ENCODE peak calls at places on chromosomes 3 and 15, in four cellular contexts. J, M, B and C are unnamed samples.
A peak's percentile ranks its signal among the peaks of the same experiment; 100 is the strongest.

GRCh38 chr3:123862152-123862551 is 22.0 kb downstream of the MYLK start:
- DNase-seq in B (no peak), J (no peak), M (no peak), C (no peak)

GRCh38 chr3:11477286-11477935 is 166.3 kb downstream of the VGLL4 start:
- DNase-seq in J (peak; percentile 65), M (peak; percentile 56), B (no peak), C (no peak)

GRCh38 chr3:196604548-196604947 is 34.9 kb upstream of the NRROS start:
- DNase-seq in M (no peak), J (no peak), B (peak; percentile 73), C (peak; percentile 83)

GRCh38 chr15:31905054-31905453 is 125.3 kb upstream of the CHRNA7 start:
- DNase-seq in B (no peak), M (no peak), J (peak; percentile 6), C (no peak)

GRCh38 chr15:84685304-84685703 is 27.3 kb upstream of the NMB start:
- DNase-seq in B (no peak), M (no peak), J (peak; percentile 22), C (no peak)

GRCh38 chr15:101170568-101171350 is 81.1 kb downstream of the CHSY1 start:
- DNase-seq in M (peak; percentile 70), B (no peak), J (no peak), C (no peak)

GRCh38 chr3:150871192-150871591 is 34.0 kb downstream of the MINDY4B start:
- DNase-seq in B (no peak), M (no peak), J (peak; percentile 36), C (no peak)

GRCh38 chr3:49649576-49649975 is 24.6 kb upstream of the APEH start:
- DNase-seq in J (no peak), B (no peak), M (no peak), C (no peak)

GRCh38 chr3:71484047-71484446 is 99.5 kb downstream of the FOXP1 start:
- DNase-seq in J (no peak), B (no peak), M (no peak), C (no peak)

GRCh38 chr3:12627371-12627770 is 36.5 kb downstream of the RAF1 start:
- DNase-seq in M (no peak), J (no peak), B (no peak), C (no peak)

GRCh38 chr3:123036352-123037014 is 8.9 kb upstream of the SEMA5B start:
- DNase-seq in J (peak; percentile 20), B (no peak), M (no peak), C (no peak)

GRCh38 chr15:63941698-63942465 is 104.4 kb downstream of the DAPK2 start:
- DNase-seq in B (no peak), J (no peak), M (no peak), C (no peak)

GRCh38 chr3:25582242-25582641 is 82.5 kb downstream of the TOP2B start:
- DNase-seq in M (no peak), J (peak; percentile 58), B (no peak), C (no peak)

GRCh38 chr15:90930861-90931629 is 1.3 kb downstream of the HDDC3 start:
- DNase-seq in M (no peak), B (peak; percentile 33), J (no peak), C (no peak)

GRCh38 chr3:8328971-8329370 is 172.7 kb upstream of the LMCD1 start:
- DNase-seq in M (no peak), J (no peak), B (no peak), C (no peak)

GRCh38 chr15:29103825-29104565 is 165.6 kb downstream of the NSMCE3 start:
- DNase-seq in B (peak; percentile 41), J (peak; percentile 91), M (no peak), C (no peak)

GRCh38 chr15:32802296-32802936 is 84.6 kb downstream of the GREM1 start:
- DNase-seq in J (no peak), M (no peak), B (no peak), C (peak; percentile 57)

DNA sequence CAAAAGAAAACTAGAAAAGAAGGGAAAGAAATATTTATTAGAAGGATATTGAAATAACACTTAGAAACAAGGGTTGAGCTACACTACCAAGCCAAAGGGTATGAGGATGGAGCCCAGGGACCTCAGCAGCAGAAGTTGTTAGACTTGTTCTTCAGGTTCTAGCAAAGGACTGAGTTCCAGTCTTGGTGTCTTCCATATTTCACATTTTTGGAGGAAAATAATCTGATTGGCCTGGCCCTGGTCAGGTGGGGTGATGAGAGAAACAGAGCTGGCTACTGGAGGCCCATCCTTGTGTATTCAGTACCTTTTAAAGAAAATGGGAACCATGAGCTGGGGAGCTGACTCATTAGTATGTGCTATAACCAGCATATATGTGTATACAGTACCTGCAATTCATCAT is 28.2 kb downstream of the PPP4R2 start:
- DNase-seq in B (no peak), J (no peak), M (no peak), C (no peak)
- H3K4me3 ChIP-seq in B (no peak overlapping the region), J (no peak overlapping the region), M (no peak overlapping the region), C (no peak overlapping the region)

GRCh38 chr15:76976572-76977270 is 18.2 kb upstream of the PSTPIP1 start:
- DNase-seq in M (no peak), J (no peak), B (no peak), C (no peak)

GRCh38 chr15:76974456-76975083 is 20.4 kb upstream of the PSTPIP1 start:
- DNase-seq in B (no peak), J (no peak), M (no peak), C (no peak)

GRCh38 chr15:76973362-76973743 is 21.6 kb upstream of the PSTPIP1 start:
- DNase-seq in J (no peak), B (peak; percentile 59), M (no peak), C (peak; percentile 41)

GRCh38 chr15:76973906-76974305 is 21.0 kb upstream of the PSTPIP1 start:
- DNase-seq in M (no peak), B (no peak), J (no peak), C (no peak)

GRCh38 chr15:76972420-76973361 is 22.2 kb upstream of the PSTPIP1 start:
- DNase-seq in B (no peak), M (peak; percentile 57), J (peak; percentile 39), C (no peak)
- H3K4me3 ChIP-seq in B (no peak overlapping the region), M (peak overlapping the region; percentile 12), J (no peak overlapping the region), C (no peak overlapping the region)

DNA sequence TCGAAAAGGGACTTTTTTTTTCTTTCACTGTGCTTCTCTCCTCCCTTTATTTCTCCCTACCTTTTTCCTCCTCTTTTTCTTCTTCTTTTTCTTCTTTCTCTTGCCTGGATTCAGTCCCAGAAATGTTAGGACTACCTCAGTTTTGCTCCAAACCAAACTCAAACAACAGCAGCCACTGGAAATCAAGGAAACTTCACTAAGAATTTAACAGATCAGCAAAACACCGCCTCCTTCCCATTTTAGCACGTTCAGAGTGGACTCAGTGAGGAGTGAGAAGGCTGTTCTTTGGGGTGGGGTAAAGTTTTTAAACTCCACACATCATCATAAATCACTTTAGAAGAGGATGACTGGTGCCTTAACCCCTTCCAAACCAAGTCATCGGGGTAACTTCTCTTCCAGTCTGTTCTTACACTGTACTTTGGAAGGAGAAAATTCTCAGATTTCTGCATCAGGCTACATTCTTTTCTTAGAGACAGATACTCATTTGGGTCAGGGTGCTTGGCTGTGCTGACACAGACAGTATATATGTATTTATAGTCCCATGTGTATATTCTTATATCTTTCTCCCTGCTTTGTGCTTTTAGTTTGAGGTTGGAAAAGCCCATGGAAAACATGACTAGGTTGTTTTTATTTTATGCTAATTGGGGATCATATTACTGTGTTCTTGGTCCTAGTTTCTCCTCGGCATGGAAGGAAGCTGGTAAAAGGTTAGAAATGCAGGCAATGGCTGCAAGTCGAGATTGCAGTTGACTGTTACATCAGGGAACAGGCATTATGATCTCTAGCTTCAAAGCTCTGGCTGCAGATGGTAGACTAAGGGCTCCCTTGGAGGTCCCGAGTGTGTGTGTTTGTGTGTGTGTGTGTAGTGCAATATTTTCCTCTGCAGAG is at the start of gene CCDC80:
- DNase-seq in J (peak; percentile 63), B (no peak), M (peak; percentile 63), C (no peak)
- H3K4me3 ChIP-seq in J (peak within 1 kb of the TSS; percentile 7), B (no peak within 1 kb of the TSS), M (peak within 1 kb of the TSS; percentile 35), C (no peak within 1 kb of the TSS)

GRCh38 chr3:184379375-184380209 is at the start of gene CHRD:
- DNase-seq in M (peak; percentile 67), B (no peak), J (peak; percentile 34), C (no peak)
- H3K4me3 ChIP-seq in M (peak within 1 kb of the TSS; percentile 67), B (no peak within 1 kb of the TSS), J (peak within 1 kb of the TSS; percentile 67), C (no peak within 1 kb of the TSS)

GRCh38 chr3:6860911-6861330 is at the start of gene GRM7:
- DNase-seq in B (no peak), M (peak; percentile 54), J (peak; percentile 60), C (no peak)
- H3K4me3 ChIP-seq in B (no peak within 1 kb of the TSS), M (peak within 1 kb of the TSS; percentile 42), J (peak within 1 kb of the TSS; percentile 54), C (no peak within 1 kb of the TSS)